ENCODE peak calls at places on chromosomes 12 and 14, in five cellular contexts. P, D, E, I and N are unnamed samples.

GRCh38 chr14:93337143-93337753 is 4.4 kb upstream of the BTBD7 start:
- DNase-seq in P (no peak), D (no peak), E (no peak), I (no peak), N (no peak)

GRCh38 chr14:55075628-55076027 is 24.2 kb downstream of the MAPK1IP1L start:
- DNase-seq in P (no peak), D (no peak), E (no peak), I (no peak), N (no peak)

GRCh38 chr14:95015046-95015445 is 142.3 kb downstream of the DICER1 start:
- DNase-seq in P (no peak), D (no peak), E (no peak), I (no peak), N (no peak)

GRCh38 chr12:46124848-46125619 is 134.7 kb upstream of the SCAF11 start:
- DNase-seq in P (peak), D (no peak), E (peak), I (peak), N (no peak)

GRCh38 chr14:80055912-80056801 is 155.1 kb downstream of the DIO2 start:
- DNase-seq in P (peak), D (peak), E (no peak), I (no peak), N (no peak)

GRCh38 chr14:38211258-38211735 is 3.6 kb downstream of the SSTR1 start:
- DNase-seq in P (no peak), D (no peak), E (no peak), I (no peak), N (peak)

GRCh38 chr12:53626702-53627169 is 554 bp upstream of the ATF7 start:
- DNase-seq in P (no peak), D (no peak), E (no peak), I (no peak), N (no peak)

GRCh38 chr14:21723431-21724045 is 49.9 kb upstream of the OR4E1 start:
- DNase-seq in P (peak), D (no peak), E (no peak), I (no peak), N (no peak)

GRCh38 chr14:73696466-73697390 is 17.5 kb downstream of the PNMA1 start:
- DNase-seq in P (peak), D (no peak), E (no peak), I (no peak), N (no peak)

GRCh38 chr12:34599530-34600513 is 577.5 kb downstream of the ALG10 start:
- DNase-seq in P (no peak), D (no peak), E (no peak), I (no peak), N (peak)

GRCh38 chr12:123559468-123559867 is 24.9 kb upstream of the TMED2 start:
- DNase-seq in P (no peak), D (no peak), E (no peak), I (no peak), N (peak)

GRCh38 chr12:4217091-4217490 is 56.5 kb upstream of the CCND2 start:
- DNase-seq in P (peak), D (no peak), E (no peak), I (no peak), N (no peak)

GRCh38 chr14:103748539-103748867 is 32.9 kb downstream of the ZFYVE21 start:
- DNase-seq in P (peak), D (no peak), E (no peak), I (no peak), N (no peak)

GRCh38 chr14:89956294-89957009 is 725 bp downstream of the TDP1 start:
- DNase-seq in P (peak), D (peak), E (peak), I (peak), N (peak)

GRCh38 chr12:78671295-78671694 is 193.3 kb upstream of the SYT1 start:
- DNase-seq in P (no peak), D (no peak), E (peak), I (no peak), N (no peak)

GRCh38 chr12:65663648-65664047 is 160.6 kb upstream of the HMGA2 start:
- DNase-seq in P (no peak), D (no peak), E (no peak), I (no peak), N (no peak)